ENCODE peak calls at places on chromosomes 1 and 21, in seven cellular contexts. K is IMR-90; E is progenitor cell of endocrine pancreas; F is adipocyte; M is H54; W is fibroblast of the conjunctiva; Q is stimulated activated CD4-positive, alpha-beta T cell treated with anti-CD3 and anti-CD28 coated beads, Interleukin-1b, Interleukin-23, amount 100 ng/mL, for 4 hours. T is an unnamed sample.

GRCh38 chr1:50667710-50668356 is 244.6 kb upstream of the DMRTA2 start:
- DNase-seq in F (peak), M (no peak), K (peak), E (no peak), W (no peak), Q (no peak), T (no peak)

GRCh38 chr1:58156124-58156468 is 390.4 kb downstream of the OMA1 start:
- DNase-seq in Q (no peak), M (no peak), K (no peak), F (no peak), E (no peak), W (no peak), T (no peak)

GRCh38 chr1:50348449-50349241 is 74.6 kb downstream of the DMRTA2 start:
- DNase-seq in M (peak), Q (no peak), F (peak), W (peak), K (peak), E (peak), T (peak)

GRCh38 chr1:234970731-234971476 is 157.7 kb downstream of the TOMM20 start:
- DNase-seq in M (peak), F (peak), W (peak), E (no peak), Q (no peak), K (peak), T (peak)

GRCh38 chr1:1014896-1015681 is 1.8 kb downstream of the ISG15 start:
- DNase-seq in E (no peak), Q (no peak), F (peak), M (no peak), W (no peak), K (no peak), T (no peak)

GRCh38 chr1:22329171-22329540 is 122.5 kb upstream of the ZBTB40 start:
- DNase-seq in Q (no peak), E (no peak), W (no peak), F (no peak), M (no peak), K (no peak), T (no peak)

GRCh38 chr1:210678306-210678705 is 349.6 kb downstream of the HHAT start:
- DNase-seq in M (no peak), K (no peak), W (no peak), Q (no peak), E (no peak), F (no peak), T (no peak)

GRCh38 chr21:35349378-35350080 is 300.4 kb upstream of the RUNX1 start:
- DNase-seq in Q (no peak), F (peak), W (no peak), E (no peak), M (no peak), K (peak), T (peak)

GRCh38 chr1:2238361-2239055 is 10.4 kb downstream of the SKI start:
- DNase-seq in K (no peak), W (no peak), F (no peak), Q (no peak), E (no peak), M (no peak), T (peak)

GRCh38 chr1:12338017-12338416 is 108.2 kb downstream of the VPS13D start:
- DNase-seq in F (no peak), W (no peak), K (no peak), Q (no peak), M (no peak), E (no peak), T (no peak)

GRCh38 chr1:227273557-227273956 is 44.7 kb downstream of the CDC42BPA start:
- DNase-seq in W (no peak), M (no peak), E (no peak), F (no peak), Q (no peak), K (peak), T (no peak)

GRCh38 chr21:39103689-39104088 is 79.6 kb downstream of the PSMG1 start:
- DNase-seq in Q (no peak), W (no peak), F (peak), K (peak), E (no peak), M (no peak), T (peak)

GRCh38 chr1:90402893-90403849 is 313.9 kb downstream of the BARHL2 start:
- DNase-seq in M (peak), K (peak), F (peak), Q (no peak), E (no peak), W (peak), T (peak)

GRCh38 chr1:59018446-59018845 is 234.6 kb upstream of the JUN start:
- DNase-seq in K (no peak), F (no peak), Q (no peak), W (no peak), M (no peak), E (no peak), T (no peak)

GRCh38 chr1:6624712-6625578 is at the start of gene THAP3:
- DNase-seq in E (peak), M (peak), Q (peak), F (peak), K (peak), W (peak), T (peak)

GRCh38 chr1:44170281-44170823 is 28.9 kb upstream of the KLF18 start:
- DNase-seq in E (no peak), F (peak), W (peak), Q (no peak), K (peak), M (no peak), T (peak)

GRCh38 chr1:202625416-202626360 is 84.6 kb downstream of the SYT2 start:
- DNase-seq in F (peak), K (peak), Q (peak), W (peak), M (peak), E (peak), T (peak)

GRCh38 chr1:50416150-50416527 is 7.1 kb downstream of the DMRTA2 start:
- DNase-seq in Q (no peak), F (no peak), W (no peak), E (no peak), M (no peak), K (no peak), T (no peak)

GRCh38 chr1:33507661-33508060 is 35.2 kb downstream of the ZSCAN20 start:
- DNase-seq in E (no peak), F (no peak), K (no peak), W (no peak), M (no peak), Q (no peak), T (no peak)